ENCODE peak calls at places on chromosome 11, in nine cellular contexts. O, U, B, T, A, H, Y, X and P are unnamed samples.

GRCh38 chr11:71453911-71454304 is 905 bp downstream of the NADSYN1 start:
- DNase-seq in O (no peak), U (no peak), B (no peak), T (no peak), A (no peak), H (no peak), Y (no peak), X (no peak), P (no peak)

GRCh38 chr11:103622296-103622695 is 414.1 kb upstream of the DDI1 start:
- DNase-seq in O (no peak), U (no peak), B (no peak), T (no peak), A (no peak), H (no peak), Y (no peak), X (no peak), P (no peak)

GRCh38 chr11:117328414-117329010 is 858 bp downstream of the CEP164 start:
- DNase-seq in O (no peak), U (no peak), B (no peak), T (peak; percentile 74), A (no peak), H (no peak), Y (no peak), X (no peak), P (no peak)

GRCh38 chr11:83473771-83474170 is 187.6 kb upstream of the CCDC90B start:
- DNase-seq in O (no peak), U (no peak), B (no peak), T (no peak), A (no peak), H (no peak), Y (no peak), X (no peak), P (no peak)

GRCh38 chr11:19853016-19853415 is 140.4 kb downstream of the NAV2 start:
- DNase-seq in O (no peak), U (no peak), B (no peak), T (no peak), A (no peak), H (no peak), Y (no peak), X (no peak), P (no peak)

GRCh38 chr11:19606856-19607655 is 105.6 kb upstream of the NAV2 start:
- DNase-seq in O (no peak), U (no peak), B (no peak), T (no peak), A (no peak), H (no peak), Y (no peak), X (no peak), P (no peak)

GRCh38 chr11:117544431-117544830 is 216.8 kb downstream of the CEP164 start:
- DNase-seq in O (no peak), U (no peak), B (no peak), T (no peak), A (no peak), H (no peak), Y (no peak), X (no peak), P (no peak)

GRCh38 chr11:115990004-115990447 is 485.8 kb upstream of the CADM1 start:
- DNase-seq in O (no peak), U (no peak), B (peak; percentile 28), T (peak; percentile 67), A (peak; percentile 86), H (peak; percentile 42), Y (no peak), X (no peak), P (no peak)

GRCh38 chr11:130947058-130947457 is 30.8 kb upstream of the SNX19 start:
- DNase-seq in O (no peak), U (no peak), B (no peak), T (no peak), A (no peak), H (no peak), Y (no peak), X (no peak), P (no peak)

GRCh38 chr11:106152013-106152412 is 74.6 kb downstream of the AASDHPPT start:
- DNase-seq in O (no peak), U (no peak), B (no peak), T (no peak), A (no peak), H (no peak), Y (no peak), X (peak; percentile 80), P (no peak)

GRCh38 chr11:108224908-108225786 is 2.3 kb downstream of the ATM start:
- DNase-seq in O (no peak), U (no peak), B (no peak), T (no peak), A (no peak), H (no peak), Y (no peak), X (no peak), P (no peak)

GRCh38 chr11:126700773-126701554 is 299.6 kb downstream of the KIRREL3 start:
- DNase-seq in O (no peak), U (no peak), B (no peak), T (no peak), A (no peak), H (no peak), Y (no peak), X (no peak), P (no peak)

GRCh38 chr11:111635706-111636045 is 33.4 kb downstream of the SIK2 start:
- DNase-seq in O (no peak), U (no peak), B (peak; percentile 51), T (no peak), A (no peak), H (no peak), Y (peak; percentile 28), X (peak; percentile 30), P (no peak)

GRCh38 chr11:15313862-15314261 is 199.1 kb downstream of the INSC start:
- DNase-seq in O (no peak), U (no peak), B (no peak), T (no peak), A (no peak), H (no peak), Y (no peak), X (no peak), P (no peak)

GRCh38 chr11:44797886-44798683 is 71.3 kb downstream of the TSPAN18 start:
- DNase-seq in O (no peak), U (no peak), B (peak; percentile 15), T (no peak), A (peak; percentile 85), H (no peak), Y (no peak), X (no peak), P (no peak)

GRCh38 chr11:45173064-45173463 is 26.6 kb downstream of the PRDM11 start:
- DNase-seq in O (no peak), U (no peak), B (no peak), T (no peak), A (no peak), H (no peak), Y (no peak), X (no peak), P (no peak)

GRCh38 chr11:109012996-109013395 is 348.1 kb downstream of the DDX10 start:
- DNase-seq in O (no peak), U (no peak), B (no peak), T (no peak), A (no peak), H (no peak), Y (no peak), X (no peak), P (no peak)

GRCh38 chr11:15139958-15140659 is 25.4 kb downstream of the INSC start:
- DNase-seq in O (no peak), U (no peak), B (no peak), T (no peak), A (no peak), H (no peak), Y (no peak), X (no peak), P (no peak)

GRCh38 chr11:60992842-60993409 is 21.4 kb downstream of the CD6 start:
- DNase-seq in O (no peak), U (no peak), B (no peak), T (peak; percentile 43), A (no peak), H (no peak), Y (no peak), X (no peak), P (no peak)

GRCh38 chr11:123525072-123525471 is 95.0 kb downstream of the GRAMD1B start:
- DNase-seq in O (no peak), U (no peak), B (no peak), T (peak; percentile 9), A (peak; percentile 53), H (no peak), Y (no peak), X (no peak), P (no peak)

GRCh38 chr11:96219981-96220623 is 122.9 kb downstream of the MAML2 start:
- DNase-seq in O (no peak), U (no peak), B (peak; percentile 27), T (no peak), A (peak; percentile 16), H (no peak), Y (no peak), X (no peak), P (no peak)

GRCh38 chr11:116933961-116934360 is 96.5 kb upstream of the APOA1 start:
- DNase-seq in O (no peak), U (no peak), B (no peak), T (no peak), A (no peak), H (no peak), Y (no peak), X (no peak), P (no peak)

GRCh38 chr11:44949160-44950035 is 1.3 kb downstream of the TP53I11 start:
- DNase-seq in O (no peak), U (no peak), B (no peak), T (peak; percentile 86), A (peak; percentile 94), H (no peak), Y (no peak), X (peak; percentile 22), P (no peak)

GRCh38 chr11:28343304-28344233 is 235.4 kb downstream of the METTL15 start:
- DNase-seq in O (no peak), U (no peak), B (no peak), T (no peak), A (no peak), H (no peak), Y (no peak), X (peak; percentile 71), P (peak; percentile 40)